ENCODE peak calls at places on chromosomes 3 and 15, in four cellular contexts. X, I, C and B are unnamed samples.

GRCh38 chr3:115922681-115923347 is 299.5 kb downstream of the GAP43 start:
- DNase-seq in I (no peak), X (no peak), C (peak; percentile 30), B (no peak)

GRCh38 chr15:50377867-50378751 is 23.1 kb upstream of the GABPB1 start:
- DNase-seq in C (no peak), X (no peak), I (no peak), B (no peak)

GRCh38 chr3:62768896-62769295 is 106.3 kb downstream of the CADPS start:
- DNase-seq in C (no peak), X (no peak), I (no peak), B (no peak)

GRCh38 chr15:59420986-59421618 is 16.9 kb upstream of the FAM81A start:
- DNase-seq in I (no peak), C (no peak), X (no peak), B (no peak)

GRCh38 chr3:11610044-11610671 is 33.6 kb downstream of the VGLL4 start:
- DNase-seq in X (no peak), I (no peak), C (no peak), B (no peak)

GRCh38 chr3:195085356-195086130 is 185.4 kb downstream of the XXYLT1 start:
- DNase-seq in X (no peak), I (no peak), C (no peak), B (no peak)

GRCh38 chr3:88180398-88180999 is 30.7 kb downstream of the C3orf38 start:
- DNase-seq in X (no peak), I (no peak), C (peak; percentile 48), B (no peak)

GRCh38 chr15:99983894-99984293 is 250.7 kb upstream of the LYSMD4 start:
- DNase-seq in C (no peak), I (no peak), X (no peak), B (no peak)

GRCh38 chr3:157447026-157447694 is 10.5 kb downstream of the PTX3 start:
- DNase-seq in I (no peak), X (no peak), C (peak; percentile 53), B (no peak)

GRCh38 chr3:72580246-72580756 is 267.9 kb downstream of the SHQ1 start:
- DNase-seq in I (no peak), X (no peak), C (no peak), B (no peak)

GRCh38 chr15:57356636-57357035 is 19.7 kb upstream of the CGNL1 start:
- DNase-seq in I (no peak), X (no peak), C (no peak), B (no peak)

GRCh38 chr15:70181626-70182255 is 84.0 kb upstream of the TLE3 start:
- DNase-seq in X (no peak), C (no peak), I (no peak), B (no peak)

GRCh38 chr3:160768918-160769317 is 12.9 kb downstream of the PPM1L start:
- DNase-seq in I (no peak), C (no peak), X (no peak), B (no peak)

GRCh38 chr3:49899815-49900214 is 3.9 kb downstream of the MST1R start:
- DNase-seq in C (peak; percentile 54), X (no peak), I (no peak), B (no peak)

GRCh38 chr15:80264031-80264430 is 12.0 kb upstream of the CTXND1 start:
- DNase-seq in C (peak; percentile 25), X (no peak), I (no peak), B (no peak)

GRCh38 chr15:92904832-92905640 is 4.9 kb downstream of the CHD2 start:
- DNase-seq in I (no peak), X (no peak), C (peak; percentile 17), B (no peak)

GRCh38 chr3:177201707-177202397 is 4.6 kb upstream of the TBL1XR1 start:
- DNase-seq in X (peak; percentile 13), I (no peak), C (peak; percentile 94), B (no peak)

GRCh38 chr15:76312540-76313174 is 1.4 kb upstream of the ETFA start:
- DNase-seq in X (no peak), I (no peak), C (peak; percentile 47), B (no peak)

GRCh38 chr15:90869601-90870353 is 1.4 kb downstream of the FURIN start:
- DNase-seq in I (peak; percentile 78), C (peak; percentile 95), X (no peak), B (peak; percentile 56)

GRCh38 chr3:160927620-160928019 is 171.6 kb downstream of the PPM1L start:
- DNase-seq in C (no peak), X (no peak), I (no peak), B (no peak)

GRCh38 chr3:179036226-179036625 is 35.4 kb downstream of the ZMAT3 start:
- DNase-seq in X (no peak), I (no peak), C (no peak), B (no peak)

GRCh38 chr15:76993114-76993715 is 1.7 kb upstream of the PSTPIP1 start:
- DNase-seq in I (no peak), C (no peak), X (no peak), B (no peak)

GRCh38 chr3:52277972-52278509 is 408 bp downstream of the WDR82 start:
- DNase-seq in I (peak; percentile 55), C (peak; percentile 66), X (peak; percentile 54), B (peak; percentile 29)

GRCh38 chr3:30256474-30256873 is 349.9 kb upstream of the TGFBR2 start:
- DNase-seq in X (no peak), C (no peak), I (no peak), B (no peak)

GRCh38 chr3:43620953-43621405 is 832 bp downstream of the ANO10 start:
- DNase-seq in I (no peak), X (no peak), C (peak; percentile 24), B (no peak)

GRCh38 chr3:104750581-104750980 is 616.1 kb upstream of the ALCAM start:
- DNase-seq in X (no peak), C (no peak), I (no peak), B (no peak)

GRCh38 chr3:30751610-30752299 is 142.7 kb downstream of the GADL1 start:
- DNase-seq in I (no peak), C (peak; percentile 52), X (peak; percentile 21), B (no peak)

GRCh38 chr3:31790516-31791148 is 190.4 kb downstream of the OSBPL10 start:
- DNase-seq in I (no peak), C (no peak), X (no peak), B (no peak)

GRCh38 chr15:33831646-33832045 is 136.7 kb upstream of the CHRM5 start:
- DNase-seq in C (no peak), X (no peak), I (no peak), B (no peak)

GRCh38 chr3:69354948-69355347 is 30.9 kb downstream of the FRMD4B start:
- DNase-seq in C (peak; percentile 38), I (no peak), X (no peak), B (no peak)

GRCh38 chr15:80904941-80905532 is 84.6 kb downstream of the MESD start:
- DNase-seq in X (no peak), C (no peak), I (no peak), B (no peak)

GRCh38 chr15:77025471-77025901 is 30.6 kb downstream of the PSTPIP1 start:
- DNase-seq in C (no peak), I (no peak), X (no peak), B (no peak)

GRCh38 chr3:149941186-149941585 is 29.5 kb downstream of the PFN2 start:
- DNase-seq in C (no peak), I (no peak), X (no peak), B (no peak)